ENCODE peak calls at places on chromosomes 16 and 17, in eight cellular contexts. A is lower lobe of right lung; F is gastrocnemius medialis; M is Jurkat, Clone E6-1; D is left lung; X is cardiac muscle cell; E is neuronal stem cell; P is ascending aorta. Z is an unnamed sample.

GRCh38 chr16:54286330-54287017 is at the start of gene IRX3:
- DNase-seq in X (peak), F (peak), D (peak), A (peak), E (peak), P (no peak), M (peak), Z (peak)

GRCh38 chr16:4373909-4374742 is 2.5 kb downstream of the VASN start:
- DNase-seq in M (no peak), X (peak), F (peak), E (no peak), D (no peak), P (no peak), A (peak), Z (peak)

GRCh38 chr17:37327341-37328090 is 48.3 kb upstream of the C17orf78 start:
- DNase-seq in P (no peak), F (peak), X (peak), A (no peak), M (no peak), E (no peak), D (no peak), Z (no peak)

GRCh38 chr17:69870091-69870530 is 204.9 kb upstream of the KCNJ16 start:
- DNase-seq in X (peak), A (no peak), P (no peak), D (no peak), E (peak), F (no peak), M (no peak), Z (no peak)

GRCh38 chr16:26731729-26732128 is 335.0 kb upstream of the C16orf82 start:
- DNase-seq in X (no peak), A (no peak), F (no peak), E (no peak), D (no peak), P (no peak), M (no peak), Z (no peak)

GRCh38 chr17:8126306-8127066 is 2.6 kb upstream of the HES7 start:
- DNase-seq in E (peak), F (no peak), A (no peak), X (no peak), P (no peak), D (peak), M (no peak), Z (peak)

GRCh38 chr17:37218849-37219248 is 156.9 kb upstream of the C17orf78 start:
- DNase-seq in A (no peak), X (no peak), F (peak), E (no peak), P (no peak), D (no peak), M (no peak), Z (no peak)

GRCh38 chr17:31371511-31372097 is 19.9 kb upstream of the RAB11FIP4 start:
- DNase-seq in A (no peak), D (no peak), M (no peak), P (no peak), X (peak), F (no peak), E (no peak), Z (no peak)

GRCh38 chr16:75377971-75378386 is 55.3 kb downstream of the CFDP1 start:
- DNase-seq in P (no peak), A (no peak), X (peak), E (peak), M (no peak), F (no peak), D (no peak), Z (no peak)

GRCh38 chr16:46845952-46846351 is 15.0 kb upstream of the C16orf87 start:
- DNase-seq in M (no peak), D (no peak), E (no peak), F (no peak), P (no peak), A (no peak), X (no peak), Z (no peak)

GRCh38 chr16:55035037-55035436 is 104.4 kb downstream of the IRX5 start:
- DNase-seq in A (peak), F (no peak), D (no peak), X (peak), M (peak), E (peak), P (no peak), Z (no peak)

GRCh38 chr16:87933140-87933495 is 3.2 kb downstream of the CA5A start:
- DNase-seq in F (no peak), M (no peak), E (no peak), D (no peak), X (no peak), P (no peak), A (no peak), Z (no peak)

GRCh38 chr17:14091367-14091766 is 22.1 kb downstream of the COX10 start:
- DNase-seq in F (no peak), M (no peak), X (no peak), D (no peak), P (no peak), A (no peak), E (no peak), Z (no peak)

GRCh38 chr16:30903596-30903995 is 7.2 kb downstream of the CTF1 start:
- DNase-seq in F (peak), D (no peak), X (peak), P (no peak), M (peak), A (peak), E (no peak), Z (no peak)

GRCh38 chr17:61528171-61528570 is 62.8 kb downstream of the NACA2 start:
- DNase-seq in M (no peak), A (no peak), E (no peak), D (no peak), F (no peak), P (no peak), X (no peak), Z (no peak)

GRCh38 chr17:673200-673681 is 41.4 kb downstream of the VPS53 start:
- DNase-seq in A (peak), P (no peak), D (no peak), X (no peak), F (no peak), M (no peak), E (peak), Z (no peak)

GRCh38 chr17:1126801-1127550 is 52.8 kb downstream of the ABR start:
- DNase-seq in E (no peak), A (no peak), F (no peak), P (no peak), M (no peak), D (peak), X (no peak), Z (no peak)

GRCh38 chr17:7241783-7242716 is at the start of gene GABARAP:
- DNase-seq in D (peak), E (peak), X (peak), P (peak), F (peak), A (peak), M (peak), Z (peak)

GRCh38 chr17:77493238-77493812 is 352.6 kb downstream of the SEC14L1 start:
- DNase-seq in P (peak), F (peak), D (no peak), A (peak), X (no peak), E (no peak), M (no peak), Z (no peak)

GRCh38 chr16:70433456-70434103 is 5.3 kb downstream of the ST3GAL2 start:
- DNase-seq in E (no peak), F (peak), M (no peak), X (peak), P (no peak), A (no peak), D (no peak), Z (no peak)

GRCh38 chr17:44627513-44627912 is 28.8 kb upstream of the MEIOC start:
- DNase-seq in X (no peak), A (no peak), D (no peak), P (no peak), F (no peak), E (no peak), M (no peak), Z (no peak)
- H3K4me3 ChIP-seq in X (no peak), A (no peak), D (no peak), P (no peak), F (no peak), E (no peak), M (no peak), Z (no peak)

GRCh38 chr17:57833597-57833939 is 16.3 kb downstream of the MRPS23 start:
- DNase-seq in D (no peak), A (no peak), X (no peak), P (no peak), F (no peak), E (no peak), M (no peak), Z (no peak)
- H3K4me3 ChIP-seq in D (peak), A (peak), X (no peak), P (peak), F (no peak), E (no peak), M (no peak), Z (no peak)

GRCh38 chr17:59002848-59003247 is 103.8 kb downstream of the TRIM37 start:
- DNase-seq in F (no peak), M (no peak), P (no peak), A (no peak), D (no peak), E (no peak), X (no peak), Z (no peak)

GRCh38 chr17:58998871-58999270 is 107.8 kb downstream of the TRIM37 start:
- DNase-seq in P (no peak), E (no peak), A (no peak), X (no peak), M (no peak), F (no peak), D (no peak), Z (no peak)

GRCh38 chr17:59000022-59000421 is 106.7 kb downstream of the TRIM37 start:
- DNase-seq in M (no peak), A (no peak), P (no peak), X (no peak), D (no peak), E (no peak), F (no peak), Z (no peak)

GRCh38 chr17:59002126-59002525 is 104.6 kb downstream of the TRIM37 start:
- DNase-seq in A (no peak), P (no peak), D (no peak), M (no peak), F (no peak), E (no peak), X (no peak), Z (no peak)

DNA sequence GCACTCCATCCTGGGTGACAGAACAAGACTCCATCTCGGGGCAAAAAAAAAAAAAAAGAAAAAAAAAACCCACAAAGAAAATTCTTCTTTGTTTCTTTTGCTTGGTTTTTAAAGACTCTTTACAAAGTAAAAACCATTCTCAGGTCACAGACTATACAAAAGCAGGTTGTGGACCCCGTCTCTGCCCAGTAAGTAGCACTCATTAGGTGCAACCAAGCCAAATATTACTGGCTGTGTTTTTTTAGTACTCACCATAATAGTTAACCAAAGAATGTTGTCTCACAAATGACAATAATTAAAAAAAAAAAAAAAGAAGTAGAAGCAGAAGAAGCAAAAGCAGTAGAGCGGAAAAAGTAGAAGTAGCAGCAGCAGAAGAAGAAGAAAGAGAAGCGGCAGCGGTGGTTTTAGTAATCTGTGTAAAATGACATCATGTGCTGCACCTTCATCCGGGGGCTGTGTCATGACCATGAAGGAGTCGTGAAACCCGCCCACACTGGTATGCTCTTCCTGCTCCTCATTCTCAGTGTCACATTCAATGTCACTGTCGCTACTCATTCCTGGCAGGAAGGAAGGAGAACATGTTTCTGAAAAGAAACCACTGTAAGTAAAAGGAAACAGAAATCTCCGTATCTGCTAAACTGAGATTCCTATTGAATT is 105.4 kb downstream of the TRIM37 start:
- DNase-seq in D (no peak), F (peak), M (no peak), E (no peak), A (peak), P (no peak), X (peak), Z (no peak)
- H3K4me3 ChIP-seq in D (no peak), F (no peak), M (no peak), E (no peak), A (no peak), P (peak), X (no peak), Z (no peak)

DNA sequence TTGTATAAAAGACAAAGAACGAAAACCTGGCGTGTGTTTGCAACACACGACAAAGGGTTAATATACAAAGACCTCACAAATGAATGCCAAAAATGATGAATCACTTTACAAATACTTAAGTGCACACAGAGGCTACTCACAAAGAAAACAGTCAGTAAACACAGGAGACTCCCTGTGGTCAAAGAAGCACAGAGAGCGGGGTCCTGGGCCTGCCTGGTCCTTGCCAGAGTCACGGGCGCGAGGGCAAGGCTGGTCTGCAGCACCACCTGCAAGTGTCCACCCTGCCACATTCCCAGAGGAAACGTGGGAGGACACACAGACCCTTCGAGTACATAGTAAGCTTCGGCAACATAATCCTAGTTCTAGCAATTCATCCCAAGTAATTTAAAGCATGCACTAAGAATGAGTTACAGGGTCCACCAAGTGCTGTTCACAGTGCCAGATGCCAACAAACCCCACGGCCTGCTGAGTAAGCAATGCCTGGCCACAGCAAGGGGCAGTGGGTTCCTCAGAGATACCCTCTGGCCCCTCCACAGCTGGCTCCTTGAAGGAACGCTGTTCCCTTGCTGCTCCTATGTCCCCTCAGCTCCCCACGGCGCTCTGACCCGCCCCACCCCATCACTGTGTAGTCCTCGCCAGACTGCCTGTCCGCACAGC is 24.6 kb upstream of the FAAP100 start:
- DNase-seq in X (peak), D (peak), P (no peak), A (no peak), F (no peak), M (no peak), E (no peak), Z (no peak)
- H3K4me3 ChIP-seq in X (no peak), D (no peak), P (peak), A (no peak), F (no peak), M (peak), E (no peak), Z (peak)

GRCh38 chr17:56596741-56597494 is 3.4 kb downstream of the NOG start:
- DNase-seq in X (no peak), F (no peak), D (no peak), M (no peak), E (peak), P (no peak), A (no peak), Z (no peak)

GRCh38 chr17:56597495-56597990 is 4.0 kb downstream of the NOG start:
- DNase-seq in A (peak), F (no peak), M (no peak), X (no peak), D (peak), P (no peak), E (peak), Z (no peak)

GRCh38 chr17:56593741-56594527 is 435 bp downstream of the NOG start:
- DNase-seq in M (no peak), F (peak), D (peak), A (peak), X (peak), E (no peak), P (no peak), Z (peak)

GRCh38 chr17:56594528-56595418 is 1.3 kb downstream of the NOG start:
- DNase-seq in E (peak), X (no peak), A (peak), P (no peak), D (peak), M (no peak), F (peak), Z (no peak)

GRCh38 chr17:56595831-56596740 is 2.6 kb downstream of the NOG start:
- DNase-seq in P (no peak), F (peak), X (no peak), A (peak), M (no peak), D (no peak), E (peak), Z (no peak)
- H3K4me3 ChIP-seq in P (peak), F (peak), X (peak), A (peak), M (no peak), D (no peak), E (no peak), Z (peak)

GRCh38 chr17:38403491-38403890 is 24.8 kb upstream of the ARHGAP23 start:
- DNase-seq in A (no peak), E (no peak), X (peak), F (no peak), D (no peak), P (no peak), M (no peak), Z (no peak)
- H3K4me3 ChIP-seq in A (no peak), E (no peak), X (no peak), F (no peak), D (no peak), P (no peak), M (no peak), Z (no peak)

Z was measured in tibial nerve.